ENCODE peak calls at places on chromosomes 6 and 20, in ten cellular contexts. J, Q, U, S, I, V, T, W, A and D are unnamed samples.

GRCh38 chr6:89368107-89368506 is 15.6 kb upstream of the UBE2J1 start:
- DNase-seq in U (peak), S (peak), A (no peak), V (peak), T (peak), I (peak), W (no peak), Q (peak), J (peak), D (peak)

GRCh38 chr6:162765251-162765650 is 37.5 kb downstream of the PACRG start:
- DNase-seq in J (no peak), W (no peak), S (no peak), V (no peak), Q (no peak), I (no peak), A (no peak), T (no peak), U (no peak), D (no peak)

GRCh38 chr6:126440923-126441322 is 101.0 kb downstream of the CENPW start:
- DNase-seq in W (no peak), T (no peak), U (no peak), I (no peak), Q (no peak), J (no peak), S (no peak), V (no peak), A (no peak), D (no peak)

GRCh38 chr6:134195164-134195906 is 122.6 kb downstream of the SGK1 start:
- DNase-seq in Q (no peak), J (no peak), U (no peak), S (no peak), W (no peak), T (no peak), A (no peak), I (peak), V (no peak), D (no peak)

GRCh38 chr6:148134566-148134965 is 208.1 kb upstream of the SASH1 start:
- DNase-seq in T (no peak), V (no peak), W (no peak), J (no peak), A (no peak), S (no peak), U (no peak), Q (no peak), I (no peak), D (no peak)

GRCh38 chr6:71290611-71291010 is 2.0 kb downstream of the OGFRL1 start:
- DNase-seq in A (no peak), T (no peak), J (peak), V (no peak), W (no peak), Q (no peak), U (no peak), I (no peak), S (no peak), D (no peak)

GRCh38 chr20:59520814-59521213 is 83.5 kb upstream of the PHACTR3 start:
- DNase-seq in V (no peak), I (no peak), J (no peak), A (no peak), T (no peak), U (no peak), Q (no peak), S (no peak), W (no peak), D (no peak)

GRCh38 chr20:57573893-57574292 is 13.0 kb downstream of the PCK1 start:
- DNase-seq in W (no peak), A (no peak), U (no peak), J (no peak), I (no peak), T (no peak), Q (no peak), S (no peak), V (no peak), D (no peak)

GRCh38 chr6:23349521-23350147 is 776.4 kb upstream of the NRSN1 start:
- DNase-seq in U (no peak), T (no peak), Q (no peak), A (no peak), S (no peak), V (no peak), W (no peak), I (peak), J (peak), D (no peak)

GRCh38 chr20:63737690-63737939 is 1.2 kb downstream of the LIME1 start:
- DNase-seq in S (no peak), A (no peak), V (no peak), Q (no peak), W (no peak), U (no peak), I (no peak), T (no peak), J (no peak), D (no peak)

GRCh38 chr20:63850689-63851547 is 10.4 kb upstream of the ABHD16B start:
- DNase-seq in Q (no peak), T (peak), S (no peak), W (no peak), V (no peak), U (no peak), A (no peak), I (no peak), J (no peak), D (no peak)

GRCh38 chr6:52209672-52210626 is 23.8 kb downstream of the IL17A start:
- DNase-seq in W (no peak), T (no peak), I (no peak), Q (no peak), U (no peak), J (no peak), S (no peak), V (no peak), A (no peak), D (no peak)

GRCh38 chr6:34341481-34341971 is 50.9 kb downstream of the NUDT3 start:
- DNase-seq in J (no peak), S (no peak), V (peak), I (peak), U (no peak), A (no peak), W (no peak), T (no peak), Q (no peak), D (no peak)

GRCh38 chr20:3755814-3756480 is 11.6 kb downstream of the ADISSP start:
- DNase-seq in A (no peak), Q (no peak), J (no peak), T (no peak), V (no peak), S (no peak), I (no peak), W (no peak), U (no peak), D (no peak)

GRCh38 chr6:23016701-23017100 is 447.3 kb downstream of the HDGFL1 start:
- DNase-seq in A (no peak), W (no peak), S (no peak), I (no peak), U (no peak), T (no peak), J (no peak), V (no peak), Q (no peak), D (no peak)

GRCh38 chr6:41167173-41167963 is 4.5 kb upstream of the TREM2 start:
- DNase-seq in U (no peak), S (no peak), W (no peak), V (no peak), I (peak), A (no peak), T (no peak), Q (no peak), J (peak), D (no peak)

GRCh38 chr6:107460074-107460631 is 789 bp upstream of the PDSS2 start:
- DNase-seq in S (no peak), J (peak), I (peak), V (no peak), A (no peak), W (no peak), Q (no peak), U (no peak), T (no peak), D (no peak)

GRCh38 chr6:98041921-98042320 is 758.9 kb upstream of the MMS22L start:
- DNase-seq in Q (no peak), J (no peak), V (no peak), U (no peak), A (peak), I (no peak), W (no peak), T (no peak), S (no peak), D (no peak)

GRCh38 chr20:6029538-6029937 is 24.3 kb downstream of the LRRN4 start:
- DNase-seq in J (no peak), T (no peak), V (no peak), U (no peak), I (peak), A (no peak), S (no peak), Q (no peak), W (no peak), D (no peak)

GRCh38 chr20:34445177-34446065 is 70.8 kb upstream of the DYNLRB1 start:
- DNase-seq in W (no peak), Q (no peak), J (no peak), V (no peak), T (no peak), S (no peak), U (no peak), I (no peak), A (no peak), D (no peak)

GRCh38 chr6:52143551-52143950 is 42.6 kb upstream of the IL17A start:
- DNase-seq in U (no peak), I (no peak), Q (no peak), T (no peak), J (no peak), A (no peak), S (no peak), V (no peak), W (no peak), D (no peak)

GRCh38 chr6:87174078-87174579 is 18.8 kb downstream of the ZNF292 start:
- DNase-seq in A (no peak), U (no peak), Q (no peak), T (no peak), W (no peak), S (no peak), J (no peak), I (no peak), V (no peak), D (no peak)

GRCh38 chr6:168134399-168135201 is 55.6 kb upstream of the FRMD1 start:
- DNase-seq in S (no peak), I (no peak), V (peak), W (no peak), A (no peak), J (no peak), T (no peak), Q (no peak), U (no peak), D (no peak)

GRCh38 chr6:13013681-13014550 is 297.3 kb downstream of the PHACTR1 start:
- DNase-seq in I (peak), J (no peak), T (peak), W (no peak), A (no peak), S (peak), U (no peak), V (no peak), Q (no peak), D (no peak)

GRCh38 chr6:31173406-31173805 is 2.9 kb upstream of the POU5F1 start:
- DNase-seq in I (no peak), J (no peak), U (no peak), W (no peak), V (no peak), S (no peak), Q (no peak), A (no peak), T (no peak), D (no peak)

GRCh38 chr6:30317913-30318589 is 8.7 kb upstream of the TRIM39 start:
- DNase-seq in J (no peak), W (no peak), I (no peak), V (no peak), U (no peak), T (no peak), Q (no peak), A (no peak), S (no peak), D (no peak)

GRCh38 chr20:54062812-54063280 is 7.5 kb downstream of the BCAS1 start:
- DNase-seq in S (no peak), W (no peak), A (no peak), U (no peak), T (no peak), Q (no peak), V (no peak), I (peak), J (peak), D (no peak)

GRCh38 chr6:11770546-11771466 is 7.8 kb downstream of the ADTRP start:
- DNase-seq in A (no peak), I (peak), Q (peak), J (peak), U (no peak), T (peak), S (peak), V (peak), W (no peak), D (no peak)

GRCh38 chr6:100913400-100914276 is 32.5 kb upstream of the ASCC3 start:
- DNase-seq in J (no peak), I (no peak), A (no peak), U (no peak), S (no peak), V (no peak), Q (no peak), T (no peak), W (no peak), D (no peak)

GRCh38 chr20:4724459-4725262 is 3.0 kb downstream of the PRND start:
- DNase-seq in A (no peak), J (no peak), U (no peak), I (no peak), V (no peak), T (no peak), W (no peak), Q (no peak), S (no peak), D (no peak)

GRCh38 chr6:34583861-34584604 is 27.9 kb upstream of the SPDEF start:
- DNase-seq in J (no peak), W (no peak), A (no peak), S (no peak), Q (no peak), T (no peak), I (no peak), U (no peak), V (no peak), D (no peak)

GRCh38 chr6:89197141-89197540 is 20.0 kb downstream of the GABRR1 start:
- DNase-seq in A (no peak), S (no peak), I (no peak), J (no peak), T (no peak), Q (no peak), W (no peak), U (no peak), V (no peak), D (no peak)

GRCh38 chr20:1423625-1424106 is 30.8 kb upstream of the FKBP1A start:
- DNase-seq in S (no peak), U (no peak), T (no peak), J (peak), A (no peak), V (no peak), I (peak), Q (no peak), W (no peak), D (no peak)

GRCh38 chr6:22421187-22421586 is 124.4 kb upstream of the PRL start:
- DNase-seq in W (no peak), A (no peak), U (no peak), S (no peak), Q (no peak), I (peak), T (no peak), J (no peak), V (no peak), D (no peak)

GRCh38 chr6:52517502-52518278 is 59.2 kb downstream of the TRAM2 start:
- DNase-seq in Q (peak), W (no peak), A (no peak), J (peak), U (no peak), V (peak), S (peak), T (peak), I (peak), D (no peak)

GRCh38 chr20:62355527-62356142 is 11.5 kb downstream of the LAMA5 start:
- DNase-seq in W (no peak), A (no peak), T (no peak), V (peak), S (peak), J (no peak), I (peak), Q (no peak), U (no peak), D (no peak)

GRCh38 chr20:25987073-25987927 is 290.6 kb upstream of the ZNF337 start:
- DNase-seq in I (peak), T (peak), A (peak), J (no peak), S (peak), V (peak), Q (no peak), W (peak), U (peak), D (peak)